ENCODE peak calls at places on chromosome 1, in five cellular contexts. I, V, H, K and G are unnamed samples.

GRCh38 chr1:164649146-164649545 is 90.2 kb downstream of the PBX1 start:
- DNase-seq in I (no peak), V (no peak), H (no peak), K (no peak), G (no peak)

GRCh38 chr1:185375583-185375982 is 58.5 kb upstream of the IVNS1ABP start:
- DNase-seq in I (no peak), V (no peak), H (no peak), K (no peak), G (no peak)

GRCh38 chr1:94678187-94678863 is 136.8 kb upstream of the F3 start:
- DNase-seq in I (no peak), V (no peak), H (no peak), K (no peak), G (no peak)

GRCh38 chr1:199685369-199685768 is 342.1 kb upstream of the NR5A2 start:
- DNase-seq in I (no peak), V (no peak), H (no peak), K (no peak), G (no peak)

GRCh38 chr1:79044974-79045650 is 38.6 kb upstream of the ADGRL4 start:
- DNase-seq in I (no peak), V (no peak), H (no peak), K (no peak), G (no peak)

GRCh38 chr1:234535208-234535607 is 56.2 kb upstream of the TARBP1 start:
- DNase-seq in I (no peak), V (no peak), H (no peak), K (no peak), G (no peak)

GRCh38 chr1:184506501-184506900 is 119.7 kb downstream of the C1orf21 start:
- DNase-seq in I (no peak), V (no peak), H (no peak), K (no peak), G (no peak)

GRCh38 chr1:11918779-11919519 is 7.3 kb downstream of the KIAA2013 start:
- DNase-seq in I (no peak), V (no peak), H (no peak), K (no peak), G (peak)

GRCh38 chr1:162756523-162756922 is 34.0 kb upstream of the HSD17B7 start:
- DNase-seq in I (no peak), V (no peak), H (no peak), K (no peak), G (no peak)

GRCh38 chr1:183554577-183554976 is 35.7 kb downstream of the NCF2 start:
- DNase-seq in I (no peak), V (peak), H (peak), K (no peak), G (no peak)

GRCh38 chr1:102699524-102699923 is 408.8 kb downstream of the COL11A1 start:
- DNase-seq in I (no peak), V (no peak), H (no peak), K (no peak), G (no peak)

GRCh38 chr1:202122639-202123335 is at the start of gene GPR37L1:
- DNase-seq in I (no peak), V (no peak), H (no peak), K (peak), G (peak)

GRCh38 chr1:160365325-160365724 is 1.5 kb upstream of the NHLH1 start:
- DNase-seq in I (no peak), V (no peak), H (no peak), K (no peak), G (no peak)

GRCh38 chr1:81165963-81166362 is 634.8 kb upstream of the ADGRL2 start:
- DNase-seq in I (no peak), V (no peak), H (no peak), K (no peak), G (no peak)

GRCh38 chr1:9294910-9295636 is 2.4 kb downstream of the SPSB1 start:
- DNase-seq in I (no peak), V (no peak), H (no peak), K (no peak), G (no peak)

GRCh38 chr1:109248797-109249629 is at the start of gene CELSR2:
- DNase-seq in I (peak), V (peak), H (peak), K (peak), G (peak)

GRCh38 chr1:153238536-153238935 is 21.0 kb upstream of the LORICRIN start:
- DNase-seq in I (no peak), V (no peak), H (no peak), K (no peak), G (no peak)

GRCh38 chr1:163538682-163539081 is 216.9 kb downstream of the NUF2 start:
- DNase-seq in I (no peak), V (no peak), H (no peak), K (no peak), G (no peak)

GRCh38 chr1:226149806-226150205 is 36.7 kb downstream of the ACBD3 start:
- DNase-seq in I (no peak), V (no peak), H (no peak), K (no peak), G (no peak)

GRCh38 chr1:151991663-151992344 is 1.9 kb downstream of the S100A10 start:
- DNase-seq in I (no peak), V (no peak), H (no peak), K (no peak), G (no peak)

GRCh38 chr1:223503348-223503747 is 110.1 kb downstream of the CCDC185 start:
- DNase-seq in I (no peak), V (no peak), H (no peak), K (no peak), G (no peak)

GRCh38 chr1:179229214-179230140 is at the start of gene ABL2:
- DNase-seq in I (peak), V (peak), H (peak), K (peak), G (peak)

GRCh38 chr1:22636927-22637326 is 499 bp downstream of the C1QA start:
- DNase-seq in I (no peak), V (no peak), H (no peak), K (no peak), G (no peak)

GRCh38 chr1:100924991-100925390 is 29.1 kb downstream of the SLC30A7 start:
- DNase-seq in I (no peak), V (no peak), H (no peak), K (no peak), G (no peak)

GRCh38 chr1:40847023-40847740 is 15.0 kb downstream of the CITED4 start:
- DNase-seq in I (no peak), V (no peak), H (no peak), K (no peak), G (no peak)

GRCh38 chr1:111471012-111471411 is 2.8 kb upstream of the C1orf162 start:
- DNase-seq in I (peak), V (peak), H (peak), K (no peak), G (peak)

GRCh38 chr1:21944261-21945074 is 7.4 kb upstream of the HSPG2 start:
- DNase-seq in I (no peak), V (no peak), H (no peak), K (no peak), G (no peak)

GRCh38 chr1:115307621-115308020 is 30.4 kb downstream of the NGF start:
- DNase-seq in I (no peak), V (no peak), H (no peak), K (no peak), G (no peak)

GRCh38 chr1:58607391-58607790 is 30.3 kb upstream of the TACSTD2 start:
- DNase-seq in I (no peak), V (no peak), H (no peak), K (no peak), G (no peak)

GRCh38 chr1:45010855-45011811 is at the start of gene HECTD3:
- DNase-seq in I (peak), V (peak), H (peak), K (peak), G (peak)

GRCh38 chr1:241600496-241600901 is 39.7 kb downstream of the CHML start:
- DNase-seq in I (no peak), V (no peak), H (no peak), K (no peak), G (no peak)

GRCh38 chr1:164754088-164754600 is 195.2 kb downstream of the PBX1 start:
- DNase-seq in I (no peak), V (no peak), H (no peak), K (no peak), G (peak)

GRCh38 chr1:224632921-224633321 is 16.8 kb downstream of the CNIH3 start:
- DNase-seq in I (no peak), V (no peak), H (no peak), K (no peak), G (no peak)